ENCODE peak calls at places on chromosomes 6 and 20, in five cellular contexts. G is lower lobe of right lung; Q is CD8-positive, alpha-beta T cell; O is psoas muscle; A is osteoblast. J is an unnamed sample. For H3K4me1 and H3K9me3, the result is how much of the 10 kb centered on the place peaks cover.

GRCh38 chr6:110481081-110481480 is 4.7 kb upstream of the SLC22A16 start:
- DNase-seq in G (no peak), Q (no peak), O (no peak), A (no peak), J (no peak)

GRCh38 chr6:21064716-21065340 is 528.7 kb upstream of the SOX4 start:
- DNase-seq in G (no peak), Q (no peak), O (no peak), A (no peak), J (no peak)

GRCh38 chr20:52192296-52193007 is 873 bp upstream of the ZFP64 start:
- DNase-seq in G (peak), Q (no peak), O (no peak), A (no peak), J (no peak)

GRCh38 chr6:45895569-45895968 is 120.1 kb downstream of the CLIC5 start:
- DNase-seq in G (no peak), Q (peak), O (no peak), A (no peak), J (no peak)

GRCh38 chr20:44209691-44210421 is 715 bp downstream of the OSER1 start:
- DNase-seq in G (no peak), Q (no peak), O (no peak), A (peak), J (no peak)

GRCh38 chr20:58192567-58192966 is 35.9 kb downstream of the ANKRD60 start:
- DNase-seq in G (no peak), Q (no peak), O (no peak), A (no peak), J (no peak)

GRCh38 chr6:44569931-44570385 is 182.5 kb downstream of the CDC5L start:
- DNase-seq in G (peak), Q (no peak), O (peak), A (no peak), J (no peak)

GRCh38 chr6:52362443-52363221 is 681 bp downstream of the PAQR8 start:
- DNase-seq in G (peak), Q (peak), O (peak), A (peak), J (peak)

GRCh38 chr20:32336918-32337347 is 21.2 kb upstream of the ASXL1 start:
- DNase-seq in G (no peak), Q (no peak), O (no peak), A (peak), J (no peak)

GRCh38 chr6:129638055-129639019 is 71.6 kb downstream of the ARHGAP18 start:
- DNase-seq in G (no peak), Q (no peak), O (no peak), A (no peak), J (no peak)

GRCh38 chr6:126268087-126268486 is 71.8 kb upstream of the CENPW start:
- DNase-seq in G (no peak), Q (no peak), O (no peak), A (no peak), J (no peak)

GRCh38 chr6:111894272-111894671 is 21.0 kb upstream of the FYN start:
- DNase-seq in G (no peak), Q (no peak), O (no peak), A (no peak), J (no peak)

GRCh38 chr6:150406948-150407347 is 38.1 kb downstream of the IYD start:
- DNase-seq in G (no peak), Q (no peak), O (no peak), A (no peak), J (no peak)

GRCh38 chr20:36101201-36101600 is 53.3 kb upstream of the EPB41L1 start:
- DNase-seq in G (no peak), Q (no peak), O (no peak), A (no peak), J (peak)

GRCh38 chr6:73566954-73567591 is 46.2 kb upstream of the EEF1A1 start:
- DNase-seq in G (peak), Q (no peak), O (peak), A (peak), J (peak)

GRCh38 chr20:346640-347316 is at the start of gene NRSN2:
- DNase-seq in G (peak), Q (no peak), O (peak), A (peak), J (peak)

GRCh38 chr6:160248538-160248937 is 10.1 kb downstream of the SLC22A2 start:
- DNase-seq in G (no peak), Q (no peak), O (no peak), A (no peak), J (no peak)

GRCh38 chr6:158073776-158074175 is 92.1 kb downstream of the SYNJ2 start:
- DNase-seq in G (no peak), Q (no peak), O (no peak), A (no peak), J (no peak)

GRCh38 chr6:21593412-21593926 is at the start of gene SOX4:
- DNase-seq in G (peak), Q (peak), O (peak), A (peak), J (peak)

GRCh38 chr6:19731286-19731685 is 105.9 kb upstream of the ID4 start:
- DNase-seq in G (no peak), Q (no peak), O (no peak), A (peak), J (no peak)

GRCh38 chr6:12431023-12431422 is 140.9 kb downstream of the EDN1 start:
- DNase-seq in G (no peak), Q (no peak), O (no peak), A (no peak), J (no peak)

GRCh38 chr20:537983-538382 is 5.6 kb downstream of the CSNK2A1 start:
- DNase-seq in G (no peak), Q (no peak), O (no peak), A (no peak), J (no peak)

GRCh38 chr6:37134622-37135191 is 35.2 kb upstream of the PIM1 start:
- DNase-seq in G (no peak), Q (peak), O (peak), A (peak), J (no peak)

GRCh38 chr20:57594092-57594911 is 25.9 kb downstream of the ZBP1 start:
- DNase-seq in G (peak), Q (peak), O (peak), A (peak), J (no peak)

GRCh38 chr6:149362289-149362688 is 37.8 kb upstream of the SUMO4 start:
- DNase-seq in G (no peak), Q (no peak), O (no peak), A (no peak), J (no peak)

GRCh38 chr20:11261533-11262000 is 587.8 kb upstream of the JAG1 start:
- DNase-seq in G (no peak), Q (no peak), O (no peak), A (peak), J (no peak)

GRCh38 chr20:22743426-22743825 is 159.1 kb upstream of the FOXA2 start:
- DNase-seq in G (no peak), Q (no peak), O (no peak), A (no peak), J (no peak)

GRCh38 chr20:61449916-61450315 is 197.9 kb downstream of the CDH4 start:
- DNase-seq in G (no peak), Q (no peak), O (no peak), A (no peak), J (no peak)

GRCh38 chr20:57309544-57310115 is 20.0 kb upstream of the SPO11 start:
- DNase-seq in G (no peak), Q (no peak), O (no peak), A (no peak), J (no peak)

GRCh38 chr20:34693414-34693813 is 10.7 kb upstream of the TP53INP2 start:
- DNase-seq in G (no peak), Q (no peak), O (no peak), A (no peak), J (peak)

DNA sequence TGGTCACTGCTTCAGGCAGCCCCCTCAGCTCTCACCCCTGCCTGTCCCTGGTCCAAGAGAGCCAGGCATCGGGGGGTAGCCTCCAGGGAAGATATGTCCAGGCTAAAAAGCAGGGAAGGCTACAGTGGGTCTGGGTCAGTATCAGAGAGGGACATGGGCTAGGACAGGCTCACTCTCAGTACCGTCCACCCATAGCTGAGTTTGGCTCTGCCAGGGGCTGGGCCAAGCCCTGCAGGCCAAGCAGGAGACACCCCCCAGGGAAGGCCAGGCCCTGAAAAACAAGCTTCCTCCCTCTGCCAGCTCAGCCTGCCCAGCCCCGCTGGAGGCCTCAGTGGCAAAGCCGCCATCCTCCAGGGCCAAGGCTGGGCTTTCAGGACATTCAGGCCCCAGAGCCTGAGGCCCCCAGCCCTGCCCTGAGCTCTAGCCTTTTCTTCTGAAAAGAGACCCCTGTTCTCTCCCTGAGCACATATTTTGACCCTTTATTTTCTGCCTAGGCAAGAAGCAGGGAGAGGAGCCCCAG is 28.6 kb upstream of the TGM2 start:
- DNase-seq in G (no peak), Q (no peak), O (no peak), A (peak), J (no peak)
- H3K4me1 ChIP-seq in G (under half), Q (under half), O (under half), A (under half), J (under half)

GRCh38 chr20:21312813-21313471 is 9.8 kb downstream of the XRN2 start:
- DNase-seq in G (no peak), Q (no peak), O (no peak), A (no peak), J (no peak)

GRCh38 chr20:21309678-21310467 is 6.7 kb downstream of the XRN2 start:
- DNase-seq in G (no peak), Q (no peak), O (no peak), A (no peak), J (no peak)

DNA sequence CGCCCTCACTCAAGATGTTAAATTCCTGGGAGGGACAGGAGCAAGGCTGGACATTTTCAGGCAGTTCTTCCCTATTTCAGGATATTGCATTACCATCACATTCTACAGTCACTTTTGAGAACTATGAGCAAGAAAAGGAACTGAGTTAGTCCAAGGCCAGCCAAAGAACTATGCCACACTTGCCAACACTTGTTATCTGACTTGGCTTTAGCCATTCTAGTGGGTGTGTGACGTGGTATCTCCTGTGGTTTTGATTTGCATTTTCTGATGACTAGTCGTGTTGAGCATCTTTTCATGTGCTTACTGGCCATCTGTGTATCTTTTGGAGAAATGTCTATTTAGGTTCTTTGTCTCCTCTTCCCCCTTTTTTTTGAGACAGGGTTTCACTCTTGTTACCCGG is 12.0 kb downstream of the XRN2 start:
- DNase-seq in G (no peak), Q (no peak), O (no peak), A (peak), J (no peak)
- H3K9me3 ChIP-seq in G (under half), Q (under half), O (under half), A (under half), J (under half)

GRCh38 chr20:62649140-62649539 is 6.8 kb downstream of the SLCO4A1 start:
- DNase-seq in G (no peak), Q (no peak), O (no peak), A (no peak), J (no peak)
- H3K4me1 ChIP-seq in G (half or more), Q (under half), O (under half), A (under half), J (under half)

GRCh38 chr20:48618052-48618451 is 209.7 kb downstream of the PREX1 start:
- DNase-seq in G (peak), Q (no peak), O (peak), A (no peak), J (no peak)
- H3K9me3 ChIP-seq in G (under half), Q (under half), O (under half), A (under half), J (under half)

GRCh38 chr6:89787660-89788338 is 31.8 kb downstream of the MDN1 start:
- DNase-seq in G (no peak), Q (no peak), O (no peak), A (no peak), J (no peak)

GRCh38 chr6:89792881-89793280 is 26.7 kb downstream of the MDN1 start:
- DNase-seq in G (no peak), Q (no peak), O (no peak), A (peak), J (peak)

GRCh38 chr6:89786970-89787369 is 32.6 kb downstream of the MDN1 start:
- DNase-seq in G (no peak), Q (no peak), O (no peak), A (no peak), J (no peak)

GRCh38 chr6:89790403-89790802 is 29.2 kb downstream of the MDN1 start:
- DNase-seq in G (no peak), Q (no peak), O (no peak), A (no peak), J (no peak)

DNA sequence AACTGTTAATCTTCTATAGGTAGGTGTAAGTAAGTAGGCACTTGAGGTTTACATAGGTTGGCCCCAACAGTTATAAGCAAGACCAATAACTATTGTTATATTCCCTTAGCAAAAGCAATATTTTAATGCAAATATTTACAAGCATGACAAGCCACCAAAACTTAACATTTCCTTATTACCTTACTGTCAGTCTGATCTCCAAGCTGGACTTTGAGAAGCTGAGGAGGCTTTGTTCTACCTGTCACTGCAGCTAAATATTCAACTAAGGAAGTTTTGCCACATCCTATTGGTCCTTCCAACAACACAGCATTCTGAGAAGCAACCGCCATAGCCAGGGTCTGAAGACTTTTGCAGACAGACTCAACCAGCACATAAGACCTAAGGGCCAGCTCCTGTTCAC is 29.6 kb downstream of the MDN1 start:
- DNase-seq in G (no peak), Q (no peak), O (no peak), A (no peak), J (no peak)
- H3K4me1 ChIP-seq in G (under half), Q (under half), O (under half), A (under half), J (under half)

DNA sequence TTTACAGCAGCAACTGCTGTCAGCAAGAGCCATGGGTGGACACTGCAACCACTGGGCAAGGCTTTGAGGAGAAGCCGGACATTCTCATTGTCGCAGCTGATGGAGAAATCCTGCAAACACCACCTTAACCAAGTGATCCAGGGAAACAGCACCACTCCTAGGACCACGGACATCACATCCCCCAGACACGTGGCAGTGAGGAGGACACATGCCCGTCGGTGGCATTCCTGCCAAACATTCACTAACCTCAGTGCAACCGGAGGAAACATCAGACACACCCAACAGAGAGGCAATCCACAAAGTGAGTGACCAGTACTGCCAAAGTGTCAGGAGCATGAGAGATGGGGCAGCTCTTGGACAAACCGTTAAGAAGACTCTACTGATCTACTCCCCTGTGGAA is 16.6 kb upstream of the IRF4 start:
- DNase-seq in G (no peak), Q (no peak), O (no peak), A (no peak), J (no peak)
- H3K9me3 ChIP-seq in G (under half), Q (under half), O (under half), A (under half), J (under half)

DNA sequence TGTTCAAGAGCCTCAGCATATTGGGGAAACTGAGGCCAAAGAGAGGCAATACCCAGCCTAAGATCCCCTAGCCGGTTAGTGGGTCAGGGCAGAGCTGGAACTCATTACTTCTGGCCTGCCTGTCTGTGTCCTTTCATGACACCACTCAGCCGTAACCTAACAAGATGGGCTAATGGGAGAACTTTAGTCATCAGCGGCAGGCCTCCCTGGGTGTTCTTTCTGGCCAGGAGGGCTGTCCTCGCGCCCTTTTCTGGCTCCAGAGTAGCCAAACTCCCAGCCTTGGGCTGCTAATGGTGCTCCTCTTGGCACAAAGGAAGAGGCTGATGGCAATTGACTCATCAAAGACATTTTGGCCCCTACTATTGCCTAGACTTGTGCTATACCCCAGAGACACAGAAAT is 76.6 kb downstream of the NCR2 start:
- DNase-seq in G (no peak), Q (no peak), O (no peak), A (no peak), J (no peak)
- H3K4me1 ChIP-seq in G (under half), Q (under half), O (under half), A (under half), J (under half)

DNA sequence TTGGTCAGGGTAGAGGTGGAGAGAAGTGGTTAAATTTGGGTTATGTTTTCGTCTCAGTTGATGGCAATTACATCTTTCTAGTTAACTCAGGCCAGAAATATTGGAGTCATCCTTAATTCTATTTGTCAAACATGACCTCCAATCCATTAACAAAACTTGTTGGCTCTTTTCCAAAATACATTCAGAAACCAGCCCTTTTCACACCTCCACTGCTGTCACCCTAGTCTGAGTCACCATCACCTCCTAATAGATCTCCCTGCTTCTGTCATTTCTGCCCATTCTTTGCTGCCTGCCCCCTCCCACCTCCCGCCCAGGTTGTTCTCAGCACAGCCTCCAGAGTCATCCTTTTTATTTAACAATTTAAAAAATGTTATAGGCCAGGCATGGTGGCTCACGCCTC is 3.0 kb upstream of the ABCF1 start:
- DNase-seq in G (no peak), Q (peak), O (no peak), A (no peak), J (no peak)
- H3K9me3 ChIP-seq in G (under half), Q (under half), O (under half), A (under half), J (under half)

J was measured in Caco-2.